ENCODE peak calls at places on chromosomes 4 and X, in five cellular contexts. E, T, I, H and D are unnamed samples.

GRCh38 chr4:101667348-101667747 is 123.2 kb upstream of the BANK1 start:
- DNase-seq in T (peak; percentile 28), E (no peak), I (no peak), H (no peak), D (no peak)

GRCh38 chr4:118968813-118969212 is 80.2 kb downstream of the SYNPO2 start:
- DNase-seq in H (no peak), I (no peak), E (no peak), T (peak; percentile 20), D (no peak)

GRCh38 chr4:99679204-99679603 is 21.6 kb upstream of the C4orf54 start:
- DNase-seq in H (peak; percentile 61), I (no peak), T (peak; percentile 1), E (no peak), D (peak; percentile 27)

GRCh38 chrX:121356850-121357171 is 309.4 kb downstream of the GLUD2 start:
- DNase-seq in T (no peak), E (no peak), H (no peak), I (no peak), D (no peak)

GRCh38 chr4:107258359-107258758 is 222.2 kb upstream of the DKK2 start:
- DNase-seq in I (no peak), H (no peak), T (peak; percentile 70), E (no peak), D (no peak)

GRCh38 chr4:110867251-110867960 is 244.5 kb upstream of the PITX2 start:
- DNase-seq in E (no peak), T (peak; percentile 10), H (no peak), I (no peak), D (no peak)

GRCh38 chr4:123943976-123944375 is 547.4 kb downstream of the SPRY1 start:
- DNase-seq in I (no peak), H (no peak), E (no peak), T (peak; percentile 3), D (no peak)

GRCh38 chrX:22159071-22159470 is 113.6 kb upstream of the CBLL2 start:
- DNase-seq in E (no peak), T (peak; percentile 33), I (no peak), H (no peak), D (no peak)

GRCh38 chr4:90419124-90419711 is 292.0 kb downstream of the CCSER1 start:
- DNase-seq in I (no peak), H (no peak), T (peak; percentile 37), E (no peak), D (peak; percentile 80)

GRCh38 chrX:154321624-154322023 is 26.0 kb downstream of the TKTL1 start:
- DNase-seq in I (no peak), H (peak; percentile 22), E (no peak), T (peak; percentile 20), D (peak; percentile 16)

GRCh38 chrX:72245461-72246089 is 6.7 kb upstream of the ERCC6L start:
- DNase-seq in T (peak; percentile 68), I (peak; percentile 90), E (no peak), H (peak; percentile 67), D (peak; percentile 85)

GRCh38 chr4:120105472-120105871 is 38.8 kb upstream of the MAD2L1 start:
- DNase-seq in T (no peak), H (no peak), E (no peak), I (no peak), D (no peak)

GRCh38 chrX:152822383-152823086 is 8.0 kb downstream of the CETN2 start:
- DNase-seq in H (no peak), T (peak; percentile 70), E (no peak), I (no peak), D (no peak)
- H3K9me3 ChIP-seq in H (no peaks in the 10 kb centered on the region), T (no peaks in the 10 kb centered on the region), E (no peaks in the 10 kb centered on the region), I (no peaks in the 10 kb centered on the region), D (no peaks in the 10 kb centered on the region)

DNA sequence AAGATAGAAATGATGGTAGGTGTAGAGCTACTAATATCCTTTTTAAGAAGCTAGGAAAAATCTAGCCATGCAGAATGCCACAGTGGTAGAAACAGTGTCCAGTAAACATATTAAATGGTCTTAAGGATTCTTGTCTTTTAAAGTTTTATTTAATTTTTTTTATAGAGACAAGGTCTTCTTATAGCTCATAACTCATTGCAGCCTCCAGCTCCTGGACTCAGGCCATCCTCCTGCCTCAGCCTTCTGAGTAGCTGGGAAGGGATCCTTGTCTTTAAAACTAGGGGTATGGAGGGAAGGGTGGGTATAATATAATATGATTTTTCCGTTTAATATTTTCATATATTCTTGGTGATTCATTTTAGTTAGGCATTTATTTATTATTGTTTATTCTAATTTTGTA is 3.8 kb downstream of the TMEM165 start:
- DNase-seq in H (no peak), I (no peak), E (no peak), T (peak; percentile 37), D (no peak)
- H3K4me3 ChIP-seq in H (no peak overlapping the region), I (peak overlapping the region; percentile 95), E (no peak overlapping the region), T (peak overlapping the region; percentile 89), D (no peak overlapping the region)

DNA sequence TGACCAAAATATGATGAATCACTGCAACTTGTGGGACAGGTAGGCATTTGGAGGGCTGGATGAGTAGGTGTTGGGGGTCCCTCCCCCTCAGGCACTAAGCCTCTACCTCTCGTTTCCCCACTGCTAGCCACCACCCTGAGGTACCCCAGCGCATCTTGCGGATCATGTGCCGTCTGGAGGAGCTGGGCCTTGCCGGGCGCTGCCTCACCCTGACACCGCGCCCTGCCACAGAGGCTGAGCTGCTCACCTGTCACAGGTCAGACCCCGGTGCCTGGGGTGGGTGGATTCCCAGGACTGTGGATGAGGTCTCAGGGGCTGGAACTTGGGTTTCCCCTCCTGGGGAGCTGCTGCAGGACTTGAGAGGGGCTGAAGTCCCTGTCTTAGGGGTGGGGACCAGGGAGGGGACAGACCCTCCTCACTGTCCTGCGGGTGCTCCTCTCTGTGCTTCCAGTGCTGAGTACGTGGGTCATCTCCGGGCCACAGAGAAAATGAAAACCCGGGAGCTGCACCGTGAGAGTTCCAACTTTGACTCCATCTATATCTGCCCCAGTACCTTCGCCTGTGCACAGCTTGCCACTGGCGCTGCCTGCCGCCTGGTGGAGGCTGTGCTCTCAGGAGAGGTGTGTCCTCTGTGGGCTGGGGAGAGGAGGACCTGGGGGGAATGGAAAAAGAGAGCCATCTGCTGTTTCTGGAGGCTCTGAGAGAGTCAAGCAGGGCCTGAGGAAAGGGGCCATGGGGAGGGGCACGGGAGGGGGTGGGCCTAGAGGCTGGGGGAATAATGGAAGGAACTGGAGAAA is 10.1 kb upstream of the ERAS start:
- DNase-seq in I (no peak), T (no peak), H (no peak), E (no peak), D (no peak)
- H3K36me3 ChIP-seq in I (peaks cover 7% of the 10 kb centered on the region), T (no peaks in the 10 kb centered on the region), H (no peaks in the 10 kb centered on the region), E (no peaks in the 10 kb centered on the region), D (peaks cover 14% of the 10 kb centered on the region)

DNA sequence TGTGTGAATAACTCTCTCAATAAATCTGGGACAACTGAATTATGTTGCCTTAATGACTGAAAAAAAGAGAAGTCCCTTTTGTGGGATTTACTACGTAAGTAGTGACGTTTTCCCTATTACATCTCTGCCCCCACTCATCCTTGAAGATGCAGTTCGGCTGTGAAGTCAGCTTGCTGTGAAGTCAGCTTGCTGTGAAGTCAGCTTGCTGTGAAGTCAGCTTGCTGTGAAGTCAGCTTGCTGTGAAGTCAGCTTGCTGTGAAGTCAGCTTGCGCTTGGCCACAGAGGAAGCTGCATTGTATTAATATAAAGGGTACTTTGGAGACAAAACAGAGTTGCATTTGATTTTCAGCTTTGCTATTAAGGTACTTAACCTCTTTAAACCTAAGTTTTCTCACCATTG is 7.9 kb upstream of the VAMP7 start:
- DNase-seq in T (no peak), I (no peak), E (no peak), H (no peak), D (peak; percentile 13)
- H3K9me3 ChIP-seq in T (no peaks in the 10 kb centered on the region), I (peaks cover 11% of the 10 kb centered on the region), E (no peaks in the 10 kb centered on the region), H (no peaks in the 10 kb centered on the region), D (no peaks in the 10 kb centered on the region)

GRCh38 chrX:31649176-31649575 is 577.3 kb upstream of the FTHL17 start:
- DNase-seq in E (no peak), H (no peak), I (no peak), T (no peak), D (no peak)

GRCh38 chrX:31656013-31656412 is 584.2 kb upstream of the FTHL17 start:
- DNase-seq in I (no peak), H (no peak), T (peak; percentile 15), E (no peak), D (no peak)

GRCh38 chrX:31658360-31658759 is 586.5 kb upstream of the FTHL17 start:
- DNase-seq in H (no peak), I (no peak), T (peak; percentile 52), E (no peak), D (no peak)

GRCh38 chrX:31652651-31653050 is 580.8 kb upstream of the FTHL17 start:
- DNase-seq in T (no peak), H (no peak), I (no peak), E (no peak), D (no peak)

GRCh38 chrX:31653395-31653794 is 581.6 kb upstream of the FTHL17 start:
- DNase-seq in E (no peak), T (no peak), I (no peak), H (no peak), D (no peak)
- H3K4me3 ChIP-seq in E (no peak overlapping the region), T (no peak overlapping the region), I (no peak overlapping the region), H (no peak overlapping the region), D (no peak overlapping the region)

DNA sequence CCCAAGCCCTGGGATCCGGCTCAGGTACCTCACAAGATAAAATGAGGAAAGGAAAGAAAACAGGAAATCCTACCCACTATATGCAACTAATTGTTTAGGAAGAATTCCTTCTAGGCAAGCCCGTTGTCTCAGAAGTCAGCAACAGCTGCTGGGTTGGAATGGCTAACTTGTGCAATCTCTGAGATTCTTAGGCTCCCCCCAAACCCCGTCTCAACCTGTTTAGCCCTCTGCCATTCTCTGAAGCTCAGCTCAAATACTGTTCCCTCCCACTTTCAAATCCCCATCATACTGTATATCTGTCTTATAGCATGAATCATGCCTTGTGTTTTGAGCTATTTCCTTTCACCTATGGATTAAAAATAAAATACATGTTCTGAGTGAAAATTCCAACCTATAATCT is 28.9 kb downstream of the STARD8 start:
- DNase-seq in E (no peak), I (no peak), T (no peak), H (no peak), D (no peak)
- H3K36me3 ChIP-seq in E (no peaks in the 10 kb centered on the region), I (no peaks in the 10 kb centered on the region), T (no peaks in the 10 kb centered on the region), H (no peaks in the 10 kb centered on the region), D (no peaks in the 10 kb centered on the region)